ENCODE peak calls at places on chromosomes 4 and X, in seven cellular contexts. V, B, Y, H, U, C and I are unnamed samples.

GRCh38 chr4:5528108-5528507 is 180.3 kb downstream of the EVC2 start:
- DNase-seq in U (no peak), C (no peak), H (no peak), B (no peak), Y (no peak), V (no peak), I (no peak)

GRCh38 chr4:21290562-21290961 is 590.3 kb downstream of the PACRGL start:
- DNase-seq in Y (no peak), C (no peak), U (no peak), V (no peak), H (no peak), B (no peak), I (no peak)

GRCh38 chr4:92012899-92013867 is 290.6 kb upstream of the GRID2 start:
- DNase-seq in B (no peak), V (peak; percentile 86), Y (no peak), U (peak; percentile 12), C (no peak), H (peak; percentile 1), I (no peak)

GRCh38 chrX:46561931-46562721 is 11.4 kb upstream of the CHST7 start:
- DNase-seq in V (peak; percentile 22), B (peak; percentile 58), Y (no peak), C (no peak), U (no peak), H (peak; percentile 52), I (no peak)

GRCh38 chrX:115260330-115260729 is 26.4 kb upstream of the LRCH2 start:
- DNase-seq in Y (no peak), C (no peak), H (no peak), U (no peak), B (no peak), V (no peak), I (no peak)

GRCh38 chrX:73668779-73669178 is 105.8 kb downstream of the CHIC1 start:
- DNase-seq in C (peak; percentile 18), B (no peak), V (no peak), U (no peak), Y (no peak), H (no peak), I (no peak)

GRCh38 chr4:52701207-52701606 is 42.1 kb upstream of the USP46 start:
- DNase-seq in B (no peak), C (no peak), V (no peak), Y (no peak), H (no peak), U (no peak), I (no peak)

GRCh38 chrX:136121788-136122187 is 25.5 kb upstream of the FHL1 start:
- DNase-seq in U (no peak), V (no peak), B (no peak), H (no peak), Y (no peak), C (no peak), I (no peak)

GRCh38 chr4:87589531-87589930 is 18.8 kb upstream of the DSPP start:
- DNase-seq in U (no peak), C (no peak), V (no peak), H (no peak), Y (no peak), B (no peak), I (no peak)

GRCh38 chrX:13170966-13171558 is 126.6 kb upstream of the FAM9C start:
- DNase-seq in U (no peak), Y (no peak), B (no peak), V (no peak), C (no peak), H (no peak), I (no peak)

GRCh38 chr4:123288309-123289025 is 108.1 kb upstream of the SPRY1 start:
- DNase-seq in B (no peak), U (no peak), Y (no peak), V (no peak), C (no peak), H (no peak), I (no peak)

GRCh38 chrX:101022020-101022419 is 29.9 kb downstream of the TRMT2B start:
- DNase-seq in U (no peak), B (no peak), C (no peak), V (no peak), H (no peak), Y (no peak), I (no peak)

GRCh38 chrX:130994671-130995070 is 63.5 kb upstream of the ARHGAP36 start:
- DNase-seq in U (peak; percentile 58), H (peak; percentile 72), C (no peak), B (peak; percentile 5), Y (no peak), V (peak; percentile 19), I (no peak)

GRCh38 chr4:78592104-78592783 is 40.7 kb downstream of the ANXA3 start:
- DNase-seq in B (peak; percentile 12), V (peak; percentile 45), U (no peak), H (no peak), Y (no peak), C (no peak), I (no peak)

GRCh38 chr4:13430834-13431568 is 53.1 kb downstream of the RAB28 start:
- DNase-seq in C (no peak), V (no peak), U (no peak), H (no peak), Y (no peak), B (no peak), I (no peak)

GRCh38 chr4:6199344-6199921 is 916 bp downstream of the JAKMIP1 start:
- DNase-seq in V (no peak), Y (no peak), B (peak; percentile 70), U (no peak), C (no peak), H (peak; percentile 12), I (no peak)

GRCh38 chr4:110487873-110488272 is 11.9 kb downstream of the ENPEP start:
- DNase-seq in V (no peak), Y (no peak), H (no peak), B (no peak), U (no peak), C (no peak), I (no peak)

GRCh38 chrX:139680356-139680755 is 27.6 kb downstream of the MCF2 start:
- DNase-seq in C (no peak), Y (no peak), U (no peak), H (no peak), V (no peak), B (no peak), I (no peak)

GRCh38 chr4:98209111-98209510 is 52.1 kb upstream of the RAP1GDS1 start:
- DNase-seq in H (no peak), C (no peak), U (no peak), Y (no peak), B (no peak), V (no peak), I (no peak)

GRCh38 chr4:180009316-180009715 is 2233.9 kb upstream of the TENM3 start:
- DNase-seq in B (no peak), U (no peak), C (no peak), H (no peak), Y (no peak), V (no peak), I (no peak)

GRCh38 chr4:186845137-186845842 is 121.6 kb upstream of the FAT1 start:
- DNase-seq in B (no peak), U (no peak), V (peak; percentile 46), H (no peak), C (no peak), Y (no peak), I (no peak)

GRCh38 chrX:108018659-108019381 is 26.0 kb upstream of the VSIG1 start:
- DNase-seq in V (no peak), U (no peak), H (no peak), C (no peak), B (no peak), Y (no peak), I (no peak)

GRCh38 chr4:124253080-124253479 is 459.5 kb downstream of the ANKRD50 start:
- DNase-seq in C (no peak), B (no peak), H (no peak), V (no peak), Y (no peak), U (no peak), I (no peak)

GRCh38 chr4:124515591-124515990 is 196.9 kb downstream of the ANKRD50 start:
- DNase-seq in B (no peak), C (no peak), U (no peak), Y (no peak), V (no peak), H (no peak), I (no peak)

DNA sequence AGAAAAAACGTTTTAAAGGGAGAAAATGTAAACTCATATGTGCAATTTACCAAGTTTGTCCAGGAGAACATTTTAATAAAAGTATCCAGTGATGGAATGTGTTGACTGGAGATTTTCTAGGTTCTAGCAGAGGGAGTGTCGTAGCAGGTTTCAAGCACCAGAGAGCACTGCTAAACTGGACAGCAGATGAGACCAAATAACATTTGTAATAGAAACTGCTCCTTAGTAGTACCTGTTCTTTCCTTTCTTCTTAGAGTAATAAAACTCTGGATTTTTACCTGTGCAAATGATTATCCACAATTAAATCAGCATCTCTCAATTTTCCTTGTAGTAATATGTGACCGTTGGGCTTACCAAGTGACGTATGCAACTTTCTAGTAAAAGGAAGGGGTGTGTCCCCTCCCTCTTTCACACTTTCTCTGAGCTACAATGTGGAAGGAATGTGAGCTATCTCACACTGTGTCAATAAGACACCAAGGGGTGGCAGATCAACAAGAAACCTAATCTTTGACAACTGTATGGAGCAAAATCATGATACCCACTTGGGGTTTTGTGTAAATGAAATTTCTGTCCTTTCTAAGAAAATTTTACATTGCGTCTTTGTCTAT is 9.5 kb downstream of the HPGDS start:
- DNase-seq in U (no peak), V (no peak), H (peak; percentile 36), B (no peak), C (no peak), Y (no peak), I (no peak)
- TF ChIP-seq CTCF in U (no peak), V (no peak), H (peak; percentile 43), B (no peak), C (peak; percentile 66), Y (peak; percentile 11), I (peak; percentile 69)

GRCh38 chr4:132958457-132959263 is 190.4 kb upstream of the PCDH10 start:
- DNase-seq in C (no peak), V (no peak), Y (no peak), H (no peak), U (no peak), B (no peak), I (peak; percentile 76)
- TF ChIP-seq CTCF in C (no peak), V (no peak), Y (no peak), H (no peak), U (no peak), B (no peak), I (no peak)

DNA sequence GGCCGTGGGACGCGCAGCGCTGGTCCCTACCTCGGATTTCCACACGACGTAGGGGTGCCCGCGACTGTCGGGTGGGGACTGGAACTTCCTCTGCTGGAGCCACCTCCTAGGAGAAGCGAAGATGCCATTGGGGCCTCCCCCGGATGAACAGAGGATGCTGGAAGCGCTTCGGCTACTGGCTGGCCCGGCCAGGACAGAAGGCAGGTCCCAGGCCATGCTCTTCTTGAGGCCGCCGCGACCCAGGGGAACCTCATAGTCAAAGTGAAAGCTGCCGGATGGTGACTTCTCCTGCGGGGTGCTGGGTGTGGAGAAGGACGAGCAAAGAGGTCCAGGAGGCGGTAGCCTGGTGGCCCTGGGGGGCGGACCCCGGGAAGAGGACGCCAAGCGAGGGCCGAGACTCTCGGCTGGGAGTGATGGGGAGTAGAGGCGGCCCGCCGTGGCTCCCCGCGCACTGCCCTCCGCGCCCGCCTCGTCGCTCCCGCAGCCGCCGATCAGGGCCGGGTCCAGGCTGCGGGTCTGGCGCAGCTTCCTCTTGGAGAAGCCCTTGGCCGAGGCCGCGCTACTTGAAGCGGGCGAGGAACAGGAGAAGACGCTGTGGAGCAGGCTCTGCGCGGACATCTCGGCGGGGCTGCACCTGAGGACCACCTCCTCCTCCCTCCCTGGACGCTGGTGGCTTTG is 1.4 kb downstream of the ARHGAP6 start:
- DNase-seq in U (peak; percentile 23), Y (no peak), C (peak; percentile 15), V (no peak), H (peak; percentile 14), B (peak; percentile 33), I (peak; percentile 90)
- TF ChIP-seq CTCF in U (no peak), Y (no peak), C (no peak), V (no peak), H (no peak), B (no peak), I (no peak)

GRCh38 chrX:16138108-16138427 is 14.7 kb downstream of the GRPR start:
- DNase-seq in V (no peak), U (no peak), H (peak; percentile 36), Y (no peak), B (no peak), C (no peak), I (no peak)
- TF ChIP-seq CTCF in V (no peak), U (no peak), H (no peak), Y (no peak), B (peak; percentile 22), C (peak; percentile 22), I (peak; percentile 48)